ENCODE peak calls at places on chromosomes 11 and 22, in seven cellular contexts. V is heart left ventricle, R is GM06990, Q is Caco-2, E is brain microvascular endothelial cell, D is Peyer's patch, I is heart right ventricle. N is an unnamed sample.

GRCh38 chr11:20865161-20865560 is 195.8 kb downstream of the NELL1 start:
- DNase-seq in V (no peak), R (no peak), Q (no peak), E (no peak), D (no peak), I (no peak), N (no peak)

GRCh38 chr22:24845036-24845918 is 39.3 kb downstream of the SGSM1 start:
- DNase-seq in V (no peak), R (no peak), Q (no peak), E (no peak), D (no peak), I (no peak), N (no peak)

GRCh38 chr11:67370351-67371076 is 2.9 kb downstream of the CLCF1 start:
- DNase-seq in V (no peak), R (no peak), Q (no peak), E (no peak), D (no peak), I (no peak), N (peak)

GRCh38 chr11:120718171-120718570 is 206.6 kb downstream of the GRIK4 start:
- DNase-seq in V (no peak), R (no peak), Q (no peak), E (no peak), D (no peak), I (no peak), N (no peak)

GRCh38 chr22:41913842-41914534 is 886 bp downstream of the SHISA8 start:
- DNase-seq in V (no peak), R (peak), Q (no peak), E (no peak), D (no peak), I (no peak), N (no peak)

GRCh38 chr11:113567867-113568266 is 92.7 kb upstream of the DRD2 start:
- DNase-seq in V (no peak), R (no peak), Q (no peak), E (no peak), D (no peak), I (no peak), N (no peak)

GRCh38 chr11:19853901-19854300 is 141.3 kb downstream of the NAV2 start:
- DNase-seq in V (no peak), R (no peak), Q (no peak), E (no peak), D (no peak), I (no peak), N (no peak)

GRCh38 chr11:125123947-125124633 is 12.7 kb upstream of the TMEM218 start:
- DNase-seq in V (peak), R (peak), Q (peak), E (peak), D (peak), I (peak), N (peak)

GRCh38 chr11:2775626-2776350 is 76.0 kb upstream of the KCNQ1OT1 start:
- DNase-seq in V (peak), R (no peak), Q (peak), E (no peak), D (peak), I (no peak), N (no peak)

GRCh38 chr11:26017903-26018750 is 313.8 kb upstream of the ANO3 start:
- DNase-seq in V (no peak), R (no peak), Q (no peak), E (no peak), D (no peak), I (no peak), N (no peak)

GRCh38 chr11:112499153-112499907 is 238.7 kb upstream of the PLET1 start:
- DNase-seq in V (no peak), R (no peak), Q (no peak), E (no peak), D (no peak), I (no peak), N (no peak)

GRCh38 chr11:77151804-77152513 is 23.9 kb downstream of the MYO7A start:
- DNase-seq in V (no peak), R (no peak), Q (no peak), E (no peak), D (peak), I (no peak), N (peak)

GRCh38 chr22:40178417-40179409 is 988 bp downstream of the TNRC6B start:
- DNase-seq in V (no peak), R (peak), Q (no peak), E (peak), D (peak), I (peak), N (peak)

GRCh38 chr11:119686483-119686882 is 42.5 kb downstream of the NECTIN1 start:
- DNase-seq in V (no peak), R (no peak), Q (no peak), E (no peak), D (no peak), I (no peak), N (no peak)

GRCh38 chr11:67033661-67034166 is 10.8 kb downstream of the SYT12 start:
- DNase-seq in V (no peak), R (no peak), Q (no peak), E (peak), D (no peak), I (no peak), N (peak)

GRCh38 chr11:87258171-87258833 is 220.6 kb downstream of the TMEM135 start:
- DNase-seq in V (no peak), R (no peak), Q (no peak), E (no peak), D (no peak), I (no peak), N (no peak)

GRCh38 chr11:133134561-133135173 is 397.6 kb downstream of the OPCML start:
- DNase-seq in V (peak), R (peak), Q (peak), E (peak), D (peak), I (peak), N (peak)

GRCh38 chr11:106077609-106078517 is at the start of gene AASDHPPT:
- DNase-seq in V (no peak), R (no peak), Q (no peak), E (peak), D (no peak), I (no peak), N (peak)

GRCh38 chr11:2789331-2789730 is 89.5 kb upstream of the KCNQ1OT1 start:
- DNase-seq in V (peak), R (no peak), Q (no peak), E (no peak), D (peak), I (no peak), N (no peak)

GRCh38 chr11:75292943-75293342 is 52.4 kb downstream of the TPBGL start:
- DNase-seq in V (no peak), R (no peak), Q (no peak), E (no peak), D (no peak), I (no peak), N (no peak)

GRCh38 chr11:74322667-74323066 is 11.2 kb upstream of the P4HA3 start:
- DNase-seq in V (peak), R (no peak), Q (no peak), E (no peak), D (no peak), I (peak), N (peak)

GRCh38 chr22:44669725-44670027 is 32.3 kb upstream of the PRR5 start:
- DNase-seq in V (no peak), R (no peak), Q (peak), E (no peak), D (no peak), I (no peak), N (no peak)
- TF ChIP-seq CTCF in V (no peak), R (peak), Q (peak), E (peak), D (no peak), I (peak), N (peak)

GRCh38 chr11:60987577-60988277 is 16.2 kb downstream of the CD6 start:
- DNase-seq in V (no peak), R (no peak), Q (no peak), E (no peak), D (peak), I (no peak), N (no peak)
- H3K4me3 ChIP-seq in V (no peak), R (no peak), Q (no peak), E (no peak), D (no peak), I (no peak), N (no peak)

GRCh38 chr11:236774-237767 is at the start of gene PSMD13:
- DNase-seq in V (peak), R (peak), Q (peak), E (peak), D (peak), I (peak), N (peak)
- TF ChIP-seq CTCF in V (no peak), R (no peak), Q (no peak), E (no peak), D (no peak), I (no peak), N (no peak)

GRCh38 chr11:36550385-36551115 is 17.3 kb upstream of the RAG1 start:
- DNase-seq in V (no peak), R (no peak), Q (no peak), E (no peak), D (no peak), I (no peak), N (no peak)
- H3K4me3 ChIP-seq in V (no peak), R (no peak), Q (no peak), E (no peak), D (no peak), I (no peak), N (no peak)

DNA sequence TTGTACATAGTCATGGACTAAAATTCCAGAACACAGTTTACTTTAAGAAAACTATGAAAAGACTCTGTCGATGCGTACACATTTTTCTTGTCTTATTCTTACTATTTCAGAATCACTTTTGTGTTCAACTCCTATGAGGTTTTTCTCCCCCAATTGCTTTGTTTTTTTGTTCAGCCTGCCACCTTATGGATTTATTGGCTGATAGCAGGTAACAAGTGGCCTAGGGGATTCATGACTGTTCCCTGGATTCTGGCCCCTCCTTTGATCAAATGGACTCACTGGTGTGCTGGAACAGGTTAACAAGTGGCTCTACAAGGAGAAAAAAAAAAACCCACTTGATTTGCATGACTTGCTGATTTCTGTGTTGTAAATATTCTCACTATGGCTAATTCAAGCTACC is 10.6 kb downstream of the MMP20 start:
- DNase-seq in V (no peak), R (no peak), Q (no peak), E (no peak), D (no peak), I (no peak), N (no peak)
- TF ChIP-seq CTCF in V (no peak), R (peak), Q (peak), E (no peak), D (no peak), I (no peak), N (no peak)

DNA sequence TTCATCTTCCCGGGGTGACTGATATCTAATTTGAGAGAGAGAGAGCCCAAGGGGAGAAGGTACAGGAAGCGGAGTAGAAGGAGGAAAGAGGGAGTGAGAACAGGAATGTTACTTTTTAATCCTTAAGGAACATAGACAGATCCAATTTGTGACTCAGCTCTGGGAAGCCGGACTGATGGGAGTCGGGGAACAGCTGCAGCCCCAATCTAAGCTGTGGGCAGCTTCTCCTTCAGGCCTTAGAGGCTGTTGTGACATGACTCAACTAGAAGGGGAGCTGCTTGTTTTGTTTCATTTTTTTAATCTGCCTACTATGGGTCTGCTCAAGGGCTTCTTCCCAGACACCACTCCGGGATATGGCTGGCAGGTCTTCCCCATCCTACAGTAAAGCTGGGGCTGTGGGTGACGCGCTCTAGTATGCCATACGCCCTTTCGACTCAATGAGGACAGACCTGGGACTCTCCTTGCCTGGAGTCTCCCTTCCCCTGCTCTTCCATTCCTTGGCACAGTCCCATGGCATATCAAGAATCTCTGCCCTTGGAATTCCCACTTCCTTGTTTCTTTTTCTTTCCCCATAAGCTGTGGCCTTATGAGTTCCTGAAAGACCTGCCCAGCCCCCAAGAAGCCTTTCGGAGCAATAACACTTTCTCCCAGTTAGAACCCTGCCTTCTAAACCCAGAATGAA is 103.3 kb upstream of the AKIP1 start:
- DNase-seq in V (peak), R (no peak), Q (no peak), E (no peak), D (peak), I (no peak), N (peak)
- H3K4me3 ChIP-seq in V (no peak), R (no peak), Q (no peak), E (peak), D (peak), I (peak), N (no peak)

GRCh38 chr22:33518405-33518804 is 401.9 kb downstream of the LARGE1 start:
- DNase-seq in V (no peak), R (no peak), Q (no peak), E (no peak), D (no peak), I (no peak), N (no peak)

GRCh38 chr22:33519974-33520903 is 400.0 kb downstream of the LARGE1 start:
- DNase-seq in V (no peak), R (no peak), Q (no peak), E (no peak), D (peak), I (no peak), N (no peak)

GRCh38 chr22:33520904-33521780 is 399.1 kb downstream of the LARGE1 start:
- DNase-seq in V (no peak), R (peak), Q (no peak), E (no peak), D (no peak), I (no peak), N (no peak)

GRCh38 chr22:33521879-33522665 is 398.2 kb downstream of the LARGE1 start:
- DNase-seq in V (no peak), R (no peak), Q (no peak), E (no peak), D (no peak), I (no peak), N (no peak)

GRCh38 chr22:33519140-33519973 is 400.9 kb downstream of the LARGE1 start:
- DNase-seq in V (peak), R (peak), Q (peak), E (peak), D (peak), I (no peak), N (peak)
- TF ChIP-seq CTCF in V (peak), R (peak), Q (peak), E (peak), D (peak), I (peak), N (peak)

GRCh38 chr22:38698407-38699094 is 2.2 kb downstream of the JOSD1 start:
- DNase-seq in V (no peak), R (no peak), Q (no peak), E (no peak), D (no peak), I (no peak), N (no peak)
- H3K4me3 ChIP-seq in V (no peak), R (peak), Q (peak), E (peak), D (peak), I (peak), N (peak)

GRCh38 chr11:104763930-104764717 is 134.1 kb downstream of the CASP12 start:
- DNase-seq in V (no peak), R (no peak), Q (no peak), E (no peak), D (no peak), I (no peak), N (no peak)
- TF ChIP-seq CTCF in V (no peak), R (no peak), Q (no peak), E (no peak), D (no peak), I (no peak), N (no peak)

DNA sequence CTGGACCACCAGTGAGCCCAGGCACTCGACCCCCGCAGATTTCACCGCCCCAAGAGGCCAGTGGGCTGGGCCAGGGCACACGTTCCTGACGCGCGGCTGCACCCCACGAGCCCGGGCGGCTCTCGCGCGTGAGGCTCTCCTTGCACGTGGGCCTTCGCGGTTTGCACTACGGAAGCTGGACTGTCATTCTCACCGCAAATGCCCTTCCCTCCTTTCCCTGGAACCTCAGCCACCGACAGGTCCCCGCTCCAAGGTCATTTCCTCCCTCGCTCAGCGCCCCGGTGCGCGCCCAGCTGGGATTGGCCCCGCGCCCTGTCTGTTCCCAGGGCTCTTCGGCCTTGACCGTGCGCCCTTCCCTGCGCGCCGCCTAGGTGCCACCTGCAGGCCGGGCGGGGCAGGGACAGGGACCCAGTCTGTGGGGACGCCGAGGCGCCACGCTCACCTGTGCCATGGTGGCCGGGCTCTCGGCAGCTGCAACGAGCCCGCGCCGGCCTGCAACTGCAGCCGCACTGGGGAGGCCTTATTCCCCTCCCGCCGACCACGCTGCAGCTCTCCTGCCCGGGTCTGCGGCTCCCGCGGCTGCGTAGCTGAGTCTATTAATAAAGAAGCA is 2.1 kb upstream of the CPT1A start:
- DNase-seq in V (peak), R (peak), Q (peak), E (no peak), D (peak), I (peak), N (peak)
- H3K4me3 ChIP-seq in V (no peak), R (peak), Q (peak), E (peak), D (peak), I (peak), N (peak)

N was measured in cardiac fibroblast.